ENCODE peak calls at places on chromosomes 4 and X, in five cellular contexts. I is upper lobe of right lung, W is GM06990, Q is fibroblast of lung, Y is MM.1S. B is an unnamed sample.

GRCh38 chr4:142480244-142480643 is 365.9 kb downstream of the INPP4B start:
- DNase-seq in Q (peak; percentile 12), W (no peak), I (no peak), Y (no peak), B (peak; percentile 30)

GRCh38 chrX:105502336-105502735 is 281.8 kb upstream of the TEX13A start:
- DNase-seq in W (no peak), Q (peak; percentile 57), Y (no peak), I (no peak), B (peak; percentile 16)

GRCh38 chr4:184838249-184839074 is 12.7 kb upstream of the ACSL1 start:
- DNase-seq in I (no peak), Q (peak; percentile 26), Y (no peak), W (no peak), B (no peak)

GRCh38 chr4:185726931-185727330 is 85.1 kb downstream of the SORBS2 start:
- DNase-seq in I (no peak), Q (peak; percentile 22), W (no peak), Y (no peak), B (no peak)

GRCh38 chrX:4655743-4656142 is 942.3 kb upstream of the PRKX start:
- DNase-seq in Q (no peak), Y (no peak), W (no peak), I (no peak), B (no peak)

GRCh38 chr4:1337376-1337831 is 9.6 kb upstream of the UVSSA start:
- DNase-seq in Y (no peak), I (no peak), W (no peak), Q (no peak), B (no peak)

GRCh38 chrX:40189018-40189417 is 91.3 kb upstream of the BCOR start:
- DNase-seq in Y (no peak), I (no peak), W (no peak), Q (no peak), B (no peak)

GRCh38 chr4:5956285-5957021 is 61.8 kb downstream of the C4orf50 start:
- DNase-seq in Y (peak; percentile 24), I (peak; percentile 66), Q (no peak), W (peak; percentile 16), B (peak; percentile 3)

GRCh38 chr4:10161840-10162239 is 45.2 kb upstream of the WDR1 start:
- DNase-seq in W (no peak), I (no peak), Y (no peak), Q (no peak), B (no peak)

GRCh38 chrX:15816453-15816838 is 26.2 kb downstream of the ZRSR2 start:
- DNase-seq in W (no peak), I (no peak), Q (peak; percentile 21), Y (no peak), B (no peak)

GRCh38 chr4:29539226-29539625 is 1180.9 kb upstream of the PCDH7 start:
- DNase-seq in W (no peak), I (no peak), Q (peak; percentile 72), Y (no peak), B (peak; percentile 45)

GRCh38 chr4:145679991-145680455 is at the start of gene C4orf51:
- DNase-seq in Y (no peak), Q (peak; percentile 56), W (no peak), I (no peak), B (peak; percentile 26)

GRCh38 chrX:23554304-23554703 is 113.0 kb upstream of the PRDX4 start:
- DNase-seq in W (peak; percentile 6), Q (peak; percentile 76), Y (peak; percentile 29), I (no peak), B (peak; percentile 52)

GRCh38 chrX:102546818-102547493 is 30.4 kb upstream of the TMSB15A start:
- DNase-seq in Q (peak; percentile 0), Y (no peak), I (no peak), W (peak; percentile 20), B (no peak)

GRCh38 chr4:40280586-40280985 is 54.5 kb upstream of the CHRNA9 start:
- DNase-seq in Q (no peak), W (no peak), I (no peak), Y (no peak), B (no peak)

GRCh38 chrX:314781-315595 is 3.6 kb downstream of the GTPBP6 start:
- DNase-seq in Q (peak; percentile 13), Y (no peak), I (peak; percentile 63), W (no peak), B (no peak)

GRCh38 chr4:40856836-40857362 is 107.1 kb downstream of the NSUN7 start:
- DNase-seq in Y (peak; percentile 84), W (peak; percentile 79), I (peak; percentile 88), Q (peak; percentile 66), B (no peak)

GRCh38 chrX:145923376-145923775 is 105.7 kb downstream of the SLITRK2 start:
- DNase-seq in I (no peak), Y (no peak), W (no peak), Q (no peak), B (no peak)

GRCh38 chrX:56729152-56729557 is at the start of gene NBDY:
- DNase-seq in Q (peak; percentile 50), W (peak; percentile 64), I (peak; percentile 63), Y (peak; percentile 19), B (peak; percentile 58)

GRCh38 chrX:107764845-107765608 is 10.6 kb downstream of the TSC22D3 start:
- DNase-seq in Q (no peak), W (no peak), Y (no peak), I (no peak), B (no peak)

GRCh38 chr4:53520114-53520513 is 71.2 kb downstream of the LNX1 start:
- DNase-seq in I (no peak), Q (no peak), Y (no peak), W (no peak), B (no peak)

GRCh38 chr4:88001871-88002270 is 5.6 kb upstream of the PKD2 start:
- DNase-seq in I (no peak), Y (no peak), Q (no peak), W (no peak), B (no peak)

GRCh38 chr4:84683065-84683464 is 100.1 kb downstream of the CDS1 start:
- DNase-seq in W (no peak), Q (no peak), Y (no peak), I (no peak), B (no peak)

GRCh38 chr4:10460313-10461047 is 3.3 kb upstream of the ZNF518B start:
- DNase-seq in Q (no peak), Y (no peak), W (no peak), I (no peak), B (no peak)

GRCh38 chrX:154411322-154411980 is at the start of gene TAFAZZIN:
- DNase-seq in Y (peak; percentile 75), Q (peak; percentile 65), I (peak; percentile 89), W (peak; percentile 83), B (peak; percentile 55)

GRCh38 chr4:74531952-74532794 is 87.2 kb downstream of the AREG start:
- DNase-seq in I (no peak), Q (peak; percentile 98), W (peak; percentile 9), Y (peak; percentile 75), B (peak; percentile 91)

GRCh38 chr4:156958276-156959074 is 13.1 kb downstream of the PDGFC start:
- DNase-seq in Y (no peak), Q (peak; percentile 62), I (no peak), W (no peak), B (peak; percentile 34)

GRCh38 chr4:149029056-149029651 is 586.9 kb upstream of the NR3C2 start:
- DNase-seq in Y (no peak), Q (no peak), I (no peak), W (no peak), B (peak; percentile 54)

GRCh38 chrX:9681011-9681410 is 84.6 kb downstream of the GPR143 start:
- DNase-seq in W (no peak), Y (no peak), I (no peak), Q (no peak), B (no peak)

GRCh38 chr4:87865288-87865687 is 32.5 kb downstream of the MEPE start:
- DNase-seq in I (no peak), Y (no peak), W (no peak), Q (no peak), B (peak; percentile 8)

GRCh38 chr4:108754327-108754726 is 8.5 kb downstream of the ETNPPL start:
- DNase-seq in I (no peak), Q (no peak), W (no peak), Y (no peak), B (no peak)

GRCh38 chr4:108744307-108744706 is 18.5 kb downstream of the ETNPPL start:
- DNase-seq in I (no peak), Y (no peak), Q (no peak), W (no peak), B (no peak)

GRCh38 chr4:108751321-108751720 is 11.5 kb downstream of the ETNPPL start:
- DNase-seq in Y (peak; percentile 12), I (no peak), Q (no peak), W (no peak), B (no peak)

GRCh38 chr4:108749119-108749518 is 13.7 kb downstream of the ETNPPL start:
- DNase-seq in I (no peak), W (no peak), Q (no peak), Y (no peak), B (no peak)
- TF ChIP-seq CTCF in I (no peak), W (no peak), Q (no peak), Y (no peak), B (no peak)

DNA sequence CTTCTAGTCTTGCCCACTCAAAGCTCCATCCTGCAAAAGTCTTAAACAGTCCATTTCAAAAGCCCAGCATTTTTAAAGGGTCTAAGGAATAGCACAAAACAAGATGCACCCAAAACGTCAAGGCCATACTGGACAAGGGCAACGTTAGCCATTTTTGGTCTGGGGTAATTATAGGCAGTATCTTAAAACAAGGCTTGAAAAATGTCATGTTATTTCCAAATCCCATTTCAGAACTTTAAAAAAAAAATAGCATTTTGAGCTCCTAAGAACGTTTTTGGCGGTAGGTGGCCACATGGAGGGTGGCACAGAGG is 584 bp upstream of the TMEM165 start:
- DNase-seq in I (no peak), W (no peak), Q (no peak), Y (no peak), B (no peak)
- TF ChIP-seq CTCF in I (no peak), W (no peak), Q (peak; percentile 18), Y (peak; percentile 22), B (no peak)

DNA sequence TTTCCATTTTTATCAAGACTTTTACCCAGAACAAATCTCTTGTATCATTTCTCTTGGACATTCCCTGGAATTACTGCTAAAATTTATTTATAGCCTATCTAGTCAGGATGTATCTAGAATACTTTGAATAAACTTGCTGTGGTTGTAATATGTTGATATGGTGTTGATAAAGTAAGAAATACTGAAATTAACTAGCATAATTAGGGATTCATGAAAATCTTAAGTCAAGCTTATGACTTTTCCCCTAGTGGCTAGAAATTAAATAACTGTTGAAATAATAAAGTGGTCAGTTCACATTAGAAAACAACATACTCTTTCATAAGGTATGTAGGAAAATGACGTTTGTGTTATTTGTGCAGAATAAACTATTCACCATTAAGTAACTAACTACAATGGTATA is 73.1 kb upstream of the ANKRD50 start:
- DNase-seq in W (no peak), I (no peak), Q (no peak), Y (no peak), B (no peak)
- TF ChIP-seq CTCF in W (no peak), I (no peak), Q (no peak), Y (peak; percentile 4), B (no peak)

GRCh38 chr4:17111959-17112659 is 213.7 kb upstream of the LDB2 start:
- DNase-seq in Q (no peak), I (no peak), Y (no peak), W (no peak), B (peak; percentile 63)
- TF ChIP-seq CTCF in Q (peak; percentile 34), I (peak; percentile 31), Y (peak; percentile 37), W (peak; percentile 65), B (peak; percentile 35)

DNA sequence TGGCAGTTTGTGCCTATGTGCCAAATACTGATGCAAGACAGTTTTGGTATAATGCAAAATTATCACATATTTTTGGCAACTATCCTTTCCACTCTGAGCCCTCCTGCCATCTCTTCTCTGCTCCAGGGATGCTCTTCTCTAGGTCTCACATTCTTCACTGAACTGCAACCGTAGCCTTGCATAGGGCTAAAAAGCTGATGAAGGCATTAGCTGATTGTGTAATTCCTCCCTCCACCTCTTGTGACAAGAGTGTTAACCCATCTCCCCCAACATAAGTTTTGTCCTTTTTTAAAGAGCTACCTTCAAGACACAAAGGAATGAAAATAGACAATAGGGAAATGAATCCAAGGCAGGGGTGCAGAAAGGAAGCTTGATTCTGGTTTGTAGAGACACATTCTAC is 33.1 kb upstream of the ANK2 start:
- DNase-seq in I (no peak), W (no peak), Q (no peak), Y (no peak), B (no peak)
- TF ChIP-seq CTCF in I (no peak), W (no peak), Q (no peak), Y (no peak), B (no peak)

B was measured in MCF 10A.